ENCODE peak calls at places on chromosomes 11 and 22, in five cellular contexts. W is stomach, F is mesothelial cell of epicardium, X is HAP-1, S is NCI-H82. T is an unnamed sample.

GRCh38 chr11:3126207-3126865 is 38.8 kb downstream of the OSBPL5 start:
- DNase-seq in W (no peak), F (no peak), X (no peak), S (no peak), T (no peak)

GRCh38 chr22:28670153-28670552 is 9.5 kb downstream of the TTC28 start:
- DNase-seq in W (no peak), F (no peak), X (no peak), S (no peak), T (no peak)

GRCh38 chr11:11179239-11179638 is 173.8 kb downstream of the CSNK2A3 start:
- DNase-seq in W (no peak), F (no peak), X (no peak), S (no peak), T (peak)

GRCh38 chr11:66749091-66749490 is 20.1 kb upstream of the SPTBN2 start:
- DNase-seq in W (no peak), F (no peak), X (no peak), S (no peak), T (no peak)

GRCh38 chr11:36092314-36093030 is 148.6 kb downstream of the LDLRAD3 start:
- DNase-seq in W (no peak), F (no peak), X (peak), S (no peak), T (no peak)

GRCh38 chr22:50027639-50028537 is 15.3 kb upstream of the IL17REL start:
- DNase-seq in W (peak), F (no peak), X (no peak), S (peak), T (no peak)

GRCh38 chr22:20494978-20495860 is at the start of gene KLHL22:
- DNase-seq in W (peak), F (peak), X (peak), S (peak), T (no peak)

GRCh38 chr22:36325163-36326031 is 62.4 kb downstream of the MYH9 start:
- DNase-seq in W (peak), F (no peak), X (no peak), S (no peak), T (no peak)

GRCh38 chr11:31817054-31817620 is 6.0 kb upstream of the PAX6 start:
- DNase-seq in W (no peak), F (no peak), X (no peak), S (peak), T (no peak)

GRCh38 chr11:119983816-119984215 is 154.1 kb downstream of the TRIM29 start:
- DNase-seq in W (no peak), F (no peak), X (no peak), S (peak), T (no peak)

GRCh38 chr22:37898441-37899181 is 7.5 kb upstream of the MICALL1 start:
- DNase-seq in W (peak), F (no peak), X (no peak), S (no peak), T (no peak)

GRCh38 chr11:13107544-13108044 is 98.5 kb downstream of the RASSF10 start:
- DNase-seq in W (no peak), F (no peak), X (no peak), S (no peak), T (no peak)

GRCh38 chr22:17994424-17995108 is 29.8 kb downstream of the MICAL3 start:
- DNase-seq in W (no peak), F (no peak), X (no peak), S (no peak), T (no peak)